ENCODE peak calls at places on chromosomes 7 and 10, in seven cellular contexts. G is right lobe of liver; V is kidney epithelial cell; C is heart left ventricle; N is mesenchymal stem cell; J is CD4-positive, CD25-positive, alpha-beta regulatory T cell; S is stomach. R is an unnamed sample.

GRCh38 chr7:155808551-155809331 is 3.5 kb downstream of the SHH start:
- DNase-seq in V (no peak), S (peak), J (no peak), N (no peak), G (peak), C (peak), R (no peak)

GRCh38 chr10:58414270-58415041 is 29.2 kb downstream of the TFAM start:
- DNase-seq in C (no peak), S (no peak), G (no peak), J (no peak), V (peak), N (peak), R (no peak)

GRCh38 chr10:132058793-132059759 is 6.7 kb upstream of the JAKMIP3 start:
- DNase-seq in N (no peak), C (no peak), G (no peak), V (no peak), S (no peak), J (no peak), R (no peak)

GRCh38 chr10:21523557-21524008 is 1.9 kb downstream of the SKIDA1 start:
- DNase-seq in V (no peak), S (no peak), C (peak), N (peak), G (no peak), J (no peak), R (no peak)

GRCh38 chr10:49177391-49178355 is 10.5 kb downstream of the TMEM273 start:
- DNase-seq in S (no peak), C (peak), J (peak), V (peak), G (peak), N (peak), R (peak)

GRCh38 chr10:103763374-103764202 is 91.8 kb downstream of the SH3PXD2A start:
- DNase-seq in S (no peak), V (no peak), J (peak), G (no peak), C (no peak), N (peak), R (peak)

GRCh38 chr10:19817251-19818046 is 1.2 kb downstream of the PLXDC2 start:
- DNase-seq in C (peak), S (no peak), V (no peak), N (peak), J (no peak), G (peak), R (peak)

GRCh38 chr10:128158024-128158795 is 32.0 kb upstream of the MKI67 start:
- DNase-seq in G (no peak), C (no peak), S (no peak), V (no peak), J (no peak), N (no peak), R (no peak)

GRCh38 chr10:123995082-123995460 is 98.3 kb downstream of the CHST15 start:
- DNase-seq in G (no peak), C (no peak), V (no peak), N (no peak), J (no peak), S (no peak), R (no peak)

GRCh38 chr10:83248232-83248631 is 891.1 kb upstream of the GHITM start:
- DNase-seq in N (no peak), G (no peak), S (no peak), C (no peak), V (no peak), J (no peak), R (no peak)

GRCh38 chr10:51162002-51162401 is 87.7 kb downstream of the PRKG1 start:
- DNase-seq in J (no peak), C (peak), G (no peak), V (no peak), N (peak), S (no peak), R (no peak)

GRCh38 chr10:129690248-129691070 is 223.4 kb downstream of the MGMT start:
- DNase-seq in C (no peak), S (no peak), J (no peak), G (no peak), N (no peak), V (peak), R (no peak)

GRCh38 chr7:4164556-4164955 is 517.5 kb upstream of the FOXK1 start:
- DNase-seq in C (no peak), G (no peak), V (no peak), S (no peak), J (no peak), N (no peak), R (no peak)

GRCh38 chr7:130948913-130949312 is 214.9 kb upstream of the KLF14 start:
- DNase-seq in C (no peak), S (no peak), V (no peak), N (no peak), J (no peak), G (no peak), R (no peak)

GRCh38 chr7:3399858-3400257 is 98.8 kb downstream of the SDK1 start:
- DNase-seq in V (no peak), J (peak), S (no peak), G (no peak), C (no peak), N (peak), R (peak)

GRCh38 chr10:30353851-30354250 is 4.8 kb upstream of the MTPAP start:
- DNase-seq in N (peak), G (no peak), V (no peak), S (no peak), C (no peak), J (no peak), R (no peak)

GRCh38 chr10:120607710-120608703 is 151.0 kb downstream of the PLPP4 start:
- DNase-seq in G (no peak), J (peak), S (no peak), C (no peak), V (peak), N (peak), R (peak)

GRCh38 chr7:72152171-72153131 is 259.7 kb downstream of the CALN1 start:
- DNase-seq in C (no peak), N (no peak), S (peak), V (no peak), J (no peak), G (no peak), R (peak)

GRCh38 chr10:29622382-29622885 is 12.3 kb downstream of the SVIL start:
- DNase-seq in C (no peak), S (peak), G (no peak), N (peak), J (no peak), V (no peak), R (no peak)

GRCh38 chr10:130728531-130729215 is 582.8 kb downstream of the TCERG1L start:
- DNase-seq in C (no peak), J (no peak), N (no peak), S (no peak), V (no peak), G (no peak), R (no peak)

GRCh38 chr10:76632158-76633051 is 1005.2 kb downstream of the KCNMA1 start:
- DNase-seq in V (no peak), J (no peak), C (peak), N (no peak), S (peak), G (peak), R (peak)

GRCh38 chr7:158263964-158264748 is 323.5 kb downstream of the PTPRN2 start:
- DNase-seq in C (no peak), V (no peak), J (no peak), S (no peak), N (no peak), G (peak), R (no peak)

GRCh38 chr10:105950410-105950809 is 1214.1 kb downstream of the SORCS1 start:
- DNase-seq in G (peak), J (peak), V (peak), C (peak), N (peak), S (peak), R (peak)

GRCh38 chr7:10156972-10157371 is 816.7 kb upstream of the PHF14 start:
- DNase-seq in C (no peak), G (no peak), S (no peak), J (no peak), V (no peak), N (no peak), R (no peak)

GRCh38 chr10:89516149-89516832 is 19.1 kb downstream of the SLC16A12 start:
- DNase-seq in V (peak), N (peak), J (no peak), C (peak), S (no peak), G (no peak), R (no peak)

GRCh38 chr10:132906836-132907235 is 35.5 kb downstream of the CFAP46 start:
- DNase-seq in S (no peak), C (no peak), N (no peak), G (peak), J (no peak), V (no peak), R (no peak)

GRCh38 chr10:114029655-114030054 is 14.0 kb upstream of the ADRB1 start:
- DNase-seq in C (no peak), N (no peak), V (no peak), S (no peak), G (no peak), J (no peak), R (no peak)

GRCh38 chr10:44809652-44810051 is 101.5 kb upstream of the TMEM72 start:
- DNase-seq in G (no peak), S (no peak), N (no peak), V (no peak), J (no peak), C (no peak), R (no peak)

GRCh38 chr7:149496642-149497391 is 792 bp downstream of the ZNF746 start:
- DNase-seq in J (peak), C (peak), N (peak), S (peak), V (no peak), G (peak), R (peak)

GRCh38 chr7:119713606-119714005 is 559.4 kb upstream of the KCND2 start:
- DNase-seq in C (no peak), J (no peak), G (no peak), N (no peak), S (no peak), V (no peak), R (no peak)

GRCh38 chr10:133419211-133419950 is 5.0 kb downstream of the SPRN start:
- DNase-seq in N (no peak), V (no peak), J (no peak), C (no peak), G (no peak), S (no peak), R (no peak)

GRCh38 chr10:116665541-116666125 is 44.9 kb downstream of the PNLIPRP2 start:
- DNase-seq in C (peak), G (no peak), S (no peak), V (no peak), N (no peak), J (no peak), R (no peak)

GRCh38 chr10:107986571-107986970 is 822.1 kb upstream of the SORCS1 start:
- DNase-seq in N (no peak), J (no peak), S (no peak), V (no peak), C (no peak), G (no peak), R (no peak)

GRCh38 chr10:113435881-113436280 is 117.0 kb upstream of the HABP2 start:
- DNase-seq in N (no peak), V (no peak), C (no peak), S (no peak), G (no peak), J (no peak), R (no peak)

GRCh38 chr7:154946166-154946565 is 56.8 kb downstream of the PAXIP1 start:
- DNase-seq in C (no peak), V (no peak), N (no peak), S (no peak), J (no peak), G (no peak), R (no peak)

GRCh38 chr7:137657476-137658193 is 189.1 kb downstream of the DGKI start:
- DNase-seq in V (no peak), G (no peak), S (no peak), C (no peak), N (no peak), J (no peak), R (peak)

GRCh38 chr10:129952771-129953489 is 11.1 kb downstream of the EBF3 start:
- DNase-seq in J (no peak), G (no peak), N (no peak), V (no peak), S (no peak), C (no peak), R (no peak)

GRCh38 chr7:159105066-159105780 is 39.4 kb downstream of the VIPR2 start:
- DNase-seq in J (no peak), C (peak), N (no peak), G (peak), S (no peak), V (no peak), R (no peak)

GRCh38 chr10:80390740-80391139 is 17.6 kb upstream of the PRXL2A start:
- DNase-seq in G (no peak), V (no peak), S (no peak), C (no peak), J (no peak), N (no peak), R (no peak)
- H3K4me3 ChIP-seq in G (no peak), V (no peak), S (no peak), C (no peak), J (no peak), N (no peak), R (no peak)

DNA sequence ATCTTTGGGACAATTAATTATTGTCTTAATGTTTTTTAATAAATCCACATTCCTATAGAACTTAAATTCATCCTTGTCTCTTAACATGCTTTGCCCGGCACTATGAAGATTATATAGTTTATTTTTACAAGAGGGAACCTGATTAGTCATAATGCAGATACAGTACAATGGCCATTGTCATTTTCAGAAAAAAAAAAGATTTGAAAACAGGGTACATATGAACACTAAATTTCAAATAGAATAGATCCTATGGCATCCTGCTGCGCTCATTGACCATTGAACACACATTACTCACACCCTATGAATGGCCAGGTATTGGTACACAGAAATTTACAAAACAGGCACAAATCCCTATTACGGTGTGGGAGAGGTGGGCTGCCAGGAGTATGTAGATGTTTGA is 2.0 kb upstream of the KLF6 start:
- DNase-seq in V (no peak), J (no peak), N (no peak), S (no peak), C (no peak), G (no peak), R (no peak)
- H3K4me3 ChIP-seq in V (no peak), J (no peak), N (no peak), S (no peak), C (no peak), G (no peak), R (no peak)

DNA sequence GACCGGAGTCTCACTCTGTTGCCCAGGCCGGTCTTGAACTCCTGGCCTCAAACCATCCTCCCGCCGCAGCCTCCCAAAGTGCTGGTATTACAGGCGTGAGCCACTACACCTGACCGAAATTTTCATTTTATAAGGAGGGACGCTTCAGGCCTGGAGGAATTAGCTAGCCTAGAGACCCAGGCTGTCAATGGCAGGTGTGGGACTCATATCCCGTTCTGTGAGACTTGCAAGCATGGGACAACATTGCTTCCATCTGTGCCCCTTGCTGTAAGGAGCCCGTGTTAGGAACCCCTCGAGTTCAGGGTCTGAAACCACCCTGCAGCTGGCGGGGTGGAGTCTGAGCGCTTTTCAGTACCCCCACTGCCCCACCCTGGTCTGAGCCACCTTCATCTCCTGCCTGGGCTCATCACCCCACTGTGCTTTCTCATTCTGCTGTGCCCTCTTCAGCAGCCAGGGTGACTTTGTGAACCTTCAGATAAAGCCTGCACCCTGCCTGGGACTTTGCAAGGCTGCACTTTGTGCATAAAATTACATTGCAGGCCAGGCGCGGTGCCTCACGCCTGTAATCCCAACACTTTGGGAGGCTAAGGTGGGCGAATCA is 1.3 kb upstream of the DAGLB start:
- DNase-seq in C (peak), N (peak), S (no peak), J (peak), G (no peak), V (no peak), R (no peak)
- H3K4me3 ChIP-seq in C (no peak), N (no peak), S (no peak), J (no peak), G (no peak), V (no peak), R (no peak)

DNA sequence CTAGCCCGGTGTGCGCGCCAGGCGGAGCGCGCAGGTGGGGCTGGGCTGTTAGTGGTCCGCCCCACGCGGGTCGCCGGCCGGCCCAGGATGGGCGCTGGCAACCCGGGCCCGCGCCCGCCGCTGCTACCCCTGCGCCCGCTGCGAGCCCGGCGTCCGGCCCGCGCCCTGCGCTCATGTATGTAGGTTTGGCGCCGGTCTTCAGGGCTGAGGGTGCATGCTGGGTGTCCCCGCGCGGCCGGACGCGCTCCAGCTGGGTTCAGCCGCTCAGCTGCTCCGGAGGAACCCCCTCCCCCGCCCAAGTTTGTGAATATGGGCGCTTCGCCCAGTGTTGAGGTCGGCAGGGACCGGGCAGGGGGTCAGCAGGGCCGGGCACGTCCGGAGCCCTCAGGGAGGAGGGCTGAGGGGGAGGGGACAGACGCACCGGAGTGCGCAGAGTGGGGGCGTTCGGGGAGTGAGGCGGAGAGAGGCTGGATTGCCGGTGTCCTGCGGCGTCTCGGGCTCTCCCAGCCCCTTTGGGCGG is 561 bp downstream of the VWC2 start:
- DNase-seq in C (peak), N (no peak), V (no peak), J (no peak), S (no peak), G (no peak), R (no peak)
- H3K4me3 ChIP-seq in C (peak), N (peak), V (peak), J (no peak), S (peak), G (no peak), R (peak)